ENCODE peak calls at places on chromosomes 11 and 22, in eight cellular contexts. Y, I, K, Z, J, X, N and G are unnamed samples.

GRCh38 chr11:16791494-16791961 is 53.1 kb downstream of the C11orf58 start:
- DNase-seq in Y (no peak), I (peak; percentile 81), K (no peak), Z (peak; percentile 38), J (no peak), X (no peak), N (peak; percentile 93), G (no peak)

GRCh38 chr22:26033071-26033470 is 136.2 kb upstream of the SEZ6L start:
- DNase-seq in Y (no peak), I (no peak), K (no peak), Z (no peak), J (no peak), X (no peak), N (no peak), G (no peak)

GRCh38 chr22:38305481-38306448 is 11.5 kb downstream of the CSNK1E start:
- DNase-seq in Y (no peak), I (no peak), K (no peak), Z (no peak), J (peak; percentile 64), X (no peak), N (peak; percentile 77), G (no peak)

GRCh38 chr22:35446365-35446764 is 46.4 kb downstream of the MCM5 start:
- DNase-seq in Y (no peak), I (peak; percentile 47), K (no peak), Z (no peak), J (no peak), X (no peak), N (peak; percentile 95), G (no peak)

GRCh38 chr22:48957311-48957986 is 870.2 kb downstream of the BRD1 start:
- DNase-seq in Y (no peak), I (no peak), K (no peak), Z (no peak), J (peak; percentile 9), X (peak; percentile 26), N (no peak), G (no peak)

GRCh38 chr22:27836181-27836580 is 34.6 kb upstream of the MN1 start:
- DNase-seq in Y (no peak), I (no peak), K (no peak), Z (no peak), J (no peak), X (no peak), N (peak; percentile 37), G (no peak)

GRCh38 chr11:22521226-22521625 is 104.4 kb downstream of the FANCF start:
- DNase-seq in Y (no peak), I (peak; percentile 24), K (no peak), Z (no peak), J (no peak), X (no peak), N (peak; percentile 75), G (no peak)

GRCh38 chr22:50252081-50253045 is 1.3 kb upstream of the HDAC10 start:
- DNase-seq in Y (peak; percentile 68), I (no peak), K (peak; percentile 54), Z (peak; percentile 76), J (peak; percentile 83), X (peak; percentile 74), N (peak; percentile 59), G (no peak)

GRCh38 chr11:72741429-72741833 is 10.8 kb downstream of the ARAP1 start:
- DNase-seq in Y (no peak), I (no peak), K (no peak), Z (peak; percentile 42), J (peak; percentile 58), X (no peak), N (no peak), G (no peak)

GRCh38 chr11:56889986-56890385 is 98.7 kb upstream of the OR5AK2 start:
- DNase-seq in Y (no peak), I (no peak), K (no peak), Z (no peak), J (no peak), X (no peak), N (peak; percentile 18), G (no peak)

GRCh38 chr11:47860526-47860925 is 12.4 kb upstream of the NUP160 start:
- DNase-seq in Y (no peak), I (no peak), K (no peak), Z (no peak), J (no peak), X (no peak), N (no peak), G (no peak)

GRCh38 chr11:57303990-57304579 is 20.7 kb downstream of the TNKS1BP1 start:
- DNase-seq in Y (no peak), I (no peak), K (no peak), Z (no peak), J (no peak), X (no peak), N (peak; percentile 86), G (no peak)

GRCh38 chr11:69391192-69392103 is 90.0 kb upstream of the LINC01488 start:
- DNase-seq in Y (no peak), I (no peak), K (no peak), Z (no peak), J (no peak), X (no peak), N (no peak), G (no peak)

GRCh38 chr22:38788417-38788816 is 5.5 kb downstream of the DNAL4 start:
- DNase-seq in Y (peak; percentile 67), I (peak; percentile 75), K (no peak), Z (no peak), J (no peak), X (peak; percentile 64), N (peak; percentile 92), G (no peak)

GRCh38 chr11:11978792-11979486 is 29.5 kb downstream of the DKK3 start:
- DNase-seq in Y (no peak), I (no peak), K (no peak), Z (peak; percentile 80), J (no peak), X (no peak), N (peak; percentile 79), G (no peak)

GRCh38 chr11:33892906-33893594 is 1.2 kb upstream of the LMO2 start:
- DNase-seq in Y (no peak), I (no peak), K (no peak), Z (no peak), J (no peak), X (no peak), N (no peak), G (no peak)
- H3K4me3 ChIP-seq in Y (no peak overlapping the region), I (no peak overlapping the region), K (peak overlapping the region; percentile 33), Z (peak overlapping the region; percentile 4), J (no peak overlapping the region), X (no peak overlapping the region), N (no peak overlapping the region), G (no peak overlapping the region)

GRCh38 chr11:44977493-44977984 is 26.9 kb upstream of the TP53I11 start:
- DNase-seq in Y (no peak), I (no peak), K (no peak), Z (no peak), J (no peak), X (no peak), N (no peak), G (no peak)
- H3K4me3 ChIP-seq in Y (no peak overlapping the region), I (no peak overlapping the region), K (no peak overlapping the region), Z (no peak overlapping the region), J (no peak overlapping the region), X (no peak overlapping the region), N (no peak overlapping the region), G (no peak overlapping the region)

DNA sequence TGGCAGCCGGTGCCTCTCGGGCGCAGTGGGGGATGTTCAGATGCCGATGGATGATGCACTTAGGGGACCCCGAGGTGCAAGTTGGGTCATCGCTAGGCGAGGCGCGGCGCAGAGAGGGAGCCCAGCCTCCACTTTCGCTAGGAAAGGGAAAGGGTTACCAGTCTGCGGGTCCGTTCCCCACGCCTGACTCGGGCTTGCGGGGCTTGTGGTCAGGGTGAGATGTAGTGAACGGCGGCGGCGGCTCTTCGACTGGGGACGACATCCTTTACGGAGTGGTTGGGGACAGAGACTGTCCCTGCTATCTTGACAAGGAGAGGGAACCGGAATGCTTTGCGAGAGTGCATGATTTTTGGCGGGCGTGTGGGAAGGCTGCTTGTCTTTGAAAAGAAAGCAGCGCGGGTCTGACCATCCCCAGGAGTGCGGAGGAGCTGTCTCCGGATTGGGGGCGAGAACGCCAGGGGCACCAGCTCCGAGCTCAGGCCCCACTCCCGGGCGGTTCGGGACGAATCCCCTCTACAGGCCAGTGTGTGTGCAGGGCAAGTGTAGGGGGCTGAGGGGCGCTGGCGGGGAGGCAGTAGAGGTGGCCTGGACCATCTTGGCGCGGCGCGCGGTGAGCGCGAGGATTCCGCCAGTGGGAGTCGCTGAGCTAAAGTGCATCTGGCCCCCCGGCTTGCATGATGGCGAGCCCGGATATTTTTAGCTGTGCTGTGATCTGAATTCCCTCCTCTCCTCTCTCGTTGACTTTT is 1.1 kb downstream of the FAT3 start:
- DNase-seq in Y (peak; percentile 50), I (no peak), K (no peak), Z (no peak), J (no peak), X (no peak), N (no peak), G (no peak)
- H3K4me3 ChIP-seq in Y (peak overlapping the region; percentile 56), I (peak overlapping the region; percentile 22), K (no peak overlapping the region), Z (peak overlapping the region; percentile 62), J (peak overlapping the region; percentile 40), X (peak overlapping the region; percentile 28), N (no peak overlapping the region), G (peak overlapping the region; percentile 39)

GRCh38 chr11:65861533-65862183 is 1.4 kb downstream of the MUS81 start:
- DNase-seq in Y (no peak), I (no peak), K (no peak), Z (no peak), J (peak; percentile 72), X (no peak), N (no peak), G (no peak)

GRCh38 chr11:65859134-65859811 is 960 bp upstream of the MUS81 start:
- DNase-seq in Y (peak; percentile 100), I (peak; percentile 92), K (peak; percentile 97), Z (peak; percentile 99), J (peak; percentile 100), X (peak; percentile 99), N (peak; percentile 94), G (peak; percentile 88)

GRCh38 chr11:65859812-65860277 is 388 bp upstream of the MUS81 start:
- DNase-seq in Y (no peak), I (no peak), K (no peak), Z (no peak), J (peak; percentile 46), X (no peak), N (peak; percentile 34), G (no peak)

GRCh38 chr11:65861165-65861505 is 902 bp downstream of the MUS81 start:
- DNase-seq in Y (no peak), I (no peak), K (no peak), Z (no peak), J (no peak), X (no peak), N (no peak), G (no peak)

DNA sequence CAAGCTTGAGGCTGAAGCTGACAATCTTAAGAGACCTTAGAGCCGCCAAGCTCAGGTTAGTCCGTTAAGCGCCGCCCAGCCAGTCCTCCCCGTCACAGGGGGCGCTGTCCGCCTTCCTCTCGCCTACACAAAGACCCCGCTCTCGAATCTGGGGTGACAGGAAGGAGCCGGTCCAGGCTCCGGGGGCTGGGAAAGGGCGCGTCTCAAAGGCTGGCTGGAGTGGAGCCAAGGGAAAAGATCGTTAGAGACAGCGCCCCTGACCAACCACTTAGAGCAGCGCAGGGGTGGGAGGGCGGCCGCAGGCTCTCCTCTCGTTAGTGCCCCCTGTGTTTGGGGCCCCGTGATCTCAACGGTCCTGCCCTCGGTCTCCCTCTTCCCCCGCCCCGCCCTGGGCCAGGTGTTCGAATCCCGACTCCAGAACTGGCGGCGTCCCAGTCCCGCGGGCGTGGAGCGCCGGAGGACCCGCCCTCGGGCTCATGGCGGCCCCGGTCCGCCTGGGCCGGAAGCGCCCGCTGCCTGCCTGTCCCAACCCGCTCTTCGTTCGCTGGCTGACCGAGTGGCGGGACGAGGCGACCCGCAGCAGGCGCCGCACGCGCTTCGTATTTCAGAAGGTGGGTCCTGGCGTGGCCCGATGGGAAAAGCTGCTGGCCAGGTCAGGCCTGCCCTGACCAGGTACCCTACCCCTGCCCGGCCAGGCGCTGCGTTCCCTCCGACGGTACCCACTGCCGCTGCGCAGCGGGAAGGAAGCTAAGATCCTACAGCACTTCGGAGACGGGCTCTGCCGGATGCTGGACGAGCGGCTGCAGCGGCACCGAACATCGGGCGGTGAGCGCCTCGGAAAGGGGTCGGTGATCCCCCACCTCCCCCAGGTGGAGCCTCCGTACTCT is at the start of gene MUS81:
- DNase-seq in Y (peak; percentile 99), I (peak; percentile 95), K (peak; percentile 94), Z (peak; percentile 97), J (peak; percentile 97), X (peak; percentile 97), N (peak; percentile 98), G (peak; percentile 94)
- H3K4me3 ChIP-seq in Y (peak within 1 kb of the TSS; percentile 78), I (peak within 1 kb of the TSS; percentile 80), K (peak within 1 kb of the TSS; percentile 94), Z (peak within 1 kb of the TSS; percentile 100), J (peak within 1 kb of the TSS; percentile 80), X (peak within 1 kb of the TSS; percentile 85), N (peak within 1 kb of the TSS; percentile 90), G (peak within 1 kb of the TSS; percentile 85)